ENCODE peak calls at places on chromosomes 2 and 18, in nine cellular contexts. R, N, Q, V, H, P, D, Z and O are unnamed samples.

GRCh38 chr2:5474716-5475115 is 217.5 kb upstream of the SOX11 start:
- DNase-seq in R (no peak), N (no peak), Q (no peak), V (no peak), H (no peak), P (no peak), D (no peak), Z (no peak), O (no peak)

GRCh38 chr18:25457196-25457595 is 105.2 kb upstream of the ZNF521 start:
- DNase-seq in R (no peak), N (no peak), Q (no peak), V (no peak), H (no peak), P (no peak), D (no peak), Z (no peak), O (no peak)

GRCh38 chr2:12778811-12779574 is 62.3 kb downstream of the TRIB2 start:
- DNase-seq in R (no peak), N (no peak), Q (no peak), V (no peak), H (no peak), P (no peak), D (no peak), Z (no peak), O (no peak)

GRCh38 chr2:200101862-200102261 is 146.5 kb downstream of the MAIP1 start:
- DNase-seq in R (no peak), N (no peak), Q (no peak), V (no peak), H (no peak), P (no peak), D (no peak), Z (no peak), O (no peak)

GRCh38 chr2:70024284-70024683 is 62.9 kb upstream of the ASPRV1 start:
- DNase-seq in R (no peak), N (no peak), Q (peak), V (no peak), H (no peak), P (no peak), D (no peak), Z (no peak), O (peak)

GRCh38 chr18:72128649-72129048 is 415.5 kb downstream of the CBLN2 start:
- DNase-seq in R (no peak), N (no peak), Q (peak), V (no peak), H (no peak), P (no peak), D (no peak), Z (no peak), O (no peak)

GRCh38 chr2:119111115-119111975 is 47.2 kb downstream of the C1QL2 start:
- DNase-seq in R (no peak), N (no peak), Q (no peak), V (peak), H (no peak), P (no peak), D (no peak), Z (no peak), O (peak)

GRCh38 chr2:240596491-240596931 is 10.0 kb downstream of the CAPN10 start:
- DNase-seq in R (no peak), N (no peak), Q (no peak), V (no peak), H (no peak), P (no peak), D (no peak), Z (no peak), O (no peak)

GRCh38 chr2:109457366-109457765 is 156.4 kb downstream of the SEPTIN10 start:
- DNase-seq in R (no peak), N (no peak), Q (no peak), V (no peak), H (no peak), P (no peak), D (no peak), Z (no peak), O (no peak)

GRCh38 chr18:36333418-36333817 is 35.9 kb downstream of the FHOD3 start:
- DNase-seq in R (no peak), N (no peak), Q (no peak), V (no peak), H (no peak), P (no peak), D (no peak), Z (no peak), O (no peak)

GRCh38 chr2:213959589-213959988 is 451.3 kb upstream of the VWC2L start:
- DNase-seq in R (no peak), N (no peak), Q (no peak), V (no peak), H (no peak), P (no peak), D (no peak), Z (no peak), O (no peak)

GRCh38 chr18:46754661-46755292 is 2.1 kb downstream of the ST8SIA5 start:
- DNase-seq in R (no peak), N (no peak), Q (peak), V (no peak), H (no peak), P (no peak), D (peak), Z (peak), O (no peak)

GRCh38 chr2:223050900-223051299 is 1.1 kb upstream of the KCNE4 start:
- DNase-seq in R (no peak), N (no peak), Q (no peak), V (no peak), H (no peak), P (no peak), D (no peak), Z (no peak), O (no peak)
- H3K4me3 ChIP-seq in R (no peak), N (no peak), Q (no peak), V (no peak), H (no peak), P (no peak), D (no peak), Z (no peak), O (no peak)

GRCh38 chr2:37816036-37816435 is 109.1 kb upstream of the RMDN2 start:
- DNase-seq in R (no peak), N (no peak), Q (no peak), V (no peak), H (no peak), P (no peak), D (no peak), Z (no peak), O (no peak)

GRCh38 chr2:37809931-37810570 is 115.0 kb upstream of the RMDN2 start:
- DNase-seq in R (no peak), N (no peak), Q (no peak), V (no peak), H (no peak), P (no peak), D (no peak), Z (no peak), O (no peak)

GRCh38 chr2:37812414-37812813 is 112.7 kb upstream of the RMDN2 start:
- DNase-seq in R (no peak), N (no peak), Q (no peak), V (no peak), H (no peak), P (no peak), D (no peak), Z (peak), O (no peak)

GRCh38 chr2:37816686-37817085 is 108.4 kb upstream of the RMDN2 start:
- DNase-seq in R (no peak), N (no peak), Q (no peak), V (no peak), H (no peak), P (no peak), D (no peak), Z (no peak), O (no peak)

DNA sequence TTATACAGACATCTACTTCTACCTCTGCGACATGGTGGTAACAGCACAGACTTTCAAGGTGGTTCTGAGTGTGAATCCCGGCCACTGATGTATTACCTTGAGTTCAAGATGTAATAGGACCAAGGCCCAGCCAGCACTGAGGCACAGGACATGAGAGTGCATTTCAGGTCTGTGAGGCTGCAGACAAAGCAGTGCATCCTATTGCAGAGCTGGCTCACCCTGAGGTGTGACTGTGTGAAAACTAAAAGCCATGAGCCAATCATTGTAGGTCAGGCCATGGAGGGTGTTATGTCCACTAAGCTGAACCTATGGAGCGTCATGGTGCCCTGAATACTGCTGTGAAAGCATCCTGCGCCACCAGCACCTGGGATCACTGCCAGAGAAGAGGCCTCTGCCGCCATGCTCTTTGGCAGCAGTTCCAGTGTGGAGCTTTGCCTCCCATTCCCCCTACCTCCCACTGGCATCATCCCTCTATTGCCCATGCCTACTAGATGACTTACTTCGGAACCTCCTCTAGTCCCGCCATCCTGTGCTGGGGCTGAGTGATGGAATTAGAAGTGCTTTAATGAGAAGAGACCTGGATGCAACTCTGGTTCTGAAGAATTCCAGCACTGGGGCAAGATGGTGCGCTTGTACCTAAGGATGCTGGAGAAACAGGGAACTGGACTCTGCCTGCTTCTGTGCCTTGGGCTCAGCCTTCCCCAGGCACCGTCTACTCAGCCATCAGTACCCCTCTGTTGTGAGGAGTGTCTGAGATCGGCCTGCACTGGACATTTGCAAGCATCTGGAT is 112.0 kb upstream of the RMDN2 start:
- DNase-seq in R (no peak), N (no peak), Q (no peak), V (no peak), H (no peak), P (no peak), D (no peak), Z (no peak), O (no peak)
- TF ChIP-seq REST in R (no peak), N (no peak), Q (no peak), V (no peak), H (no peak), P (no peak), D (no peak), Z (no peak), O (no peak)

GRCh38 chr2:234671231-234671630 is 174.3 kb upstream of the ARL4C start:
- DNase-seq in R (no peak), N (no peak), Q (no peak), V (no peak), H (no peak), P (no peak), D (no peak), Z (no peak), O (no peak)

GRCh38 chr2:234670804-234671203 is 173.9 kb upstream of the ARL4C start:
- DNase-seq in R (no peak), N (no peak), Q (no peak), V (no peak), H (no peak), P (no peak), D (no peak), Z (no peak), O (no peak)

GRCh38 chr2:234669001-234669400 is 172.1 kb upstream of the ARL4C start:
- DNase-seq in R (no peak), N (no peak), Q (no peak), V (no peak), H (no peak), P (no peak), D (no peak), Z (no peak), O (no peak)

GRCh38 chr2:234669611-234670010 is 172.7 kb upstream of the ARL4C start:
- DNase-seq in R (no peak), N (no peak), Q (peak), V (no peak), H (no peak), P (no peak), D (no peak), Z (no peak), O (no peak)

DNA sequence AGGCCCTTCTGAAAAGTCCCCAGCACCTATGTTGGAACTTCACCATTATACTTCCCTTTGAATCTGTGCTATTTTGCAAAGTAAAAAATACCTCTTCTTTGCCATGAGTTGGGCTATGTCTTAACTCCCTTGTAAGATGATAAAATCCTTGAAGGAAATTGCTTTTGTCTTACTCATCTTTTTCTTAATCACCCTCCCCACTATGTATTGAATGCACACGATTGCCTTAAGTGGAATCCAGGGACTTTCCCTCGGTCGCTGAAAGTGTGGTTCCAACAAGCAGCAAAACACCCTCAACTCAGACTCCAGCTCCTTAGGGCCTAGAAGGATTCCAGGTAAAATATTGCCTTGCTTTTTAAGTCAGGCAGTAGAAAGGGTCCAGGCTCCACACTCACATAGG is 173.2 kb upstream of the ARL4C start:
- DNase-seq in R (no peak), N (no peak), Q (no peak), V (no peak), H (no peak), P (no peak), D (no peak), Z (no peak), O (no peak)
- H3K4me3 ChIP-seq in R (no peak), N (no peak), Q (no peak), V (no peak), H (no peak), P (no peak), D (no peak), Z (no peak), O (no peak)

GRCh38 chr18:677951-678363 is 20.5 kb downstream of the TYMS start:
- DNase-seq in R (no peak), N (no peak), Q (no peak), V (no peak), H (no peak), P (no peak), D (no peak), Z (peak), O (no peak)
- TF ChIP-seq REST in R (no peak), N (no peak), Q (no peak), V (no peak), H (no peak), P (no peak), D (no peak), Z (no peak), O (no peak)

GRCh38 chr18:37393945-37394609 is 171.5 kb downstream of the CELF4 start:
- DNase-seq in R (peak), N (peak), Q (peak), V (no peak), H (no peak), P (no peak), D (no peak), Z (peak), O (no peak)
- H3K4me3 ChIP-seq in R (peak), N (peak), Q (peak), V (peak), H (peak), P (no peak), D (no peak), Z (no peak), O (no peak)